ENCODE peak calls at places on chromosomes 4 and X, in four cellular contexts. C is cardiac muscle cell, N is GM13976, T is activated T-cell treated with anti-CD3 and anti-CD28 coated beads for 48 hours. G is an unnamed sample.

GRCh38 chrX:144334577-144334976 is 450.7 kb downstream of the UBE2NL start:
- DNase-seq in C (no peak), N (no peak), T (no peak), G (no peak)

GRCh38 chrX:131607796-131608369 is 64.0 kb downstream of the OR13H1 start:
- DNase-seq in C (no peak), N (no peak), T (no peak), G (no peak)

GRCh38 chr4:21768349-21769310 is 179.9 kb downstream of the KCNIP4 start:
- DNase-seq in C (peak; percentile 64), N (peak; percentile 5), T (no peak), G (peak; percentile 79)

GRCh38 chr4:134691915-134692314 is 490.3 kb upstream of the PABPC4L start:
- DNase-seq in C (no peak), N (no peak), T (no peak), G (peak; percentile 10)

GRCh38 chr4:54090804-54091623 is 8.9 kb upstream of the GSX2 start:
- DNase-seq in C (no peak), N (peak; percentile 64), T (no peak), G (no peak)

GRCh38 chr4:24853142-24853541 is 57.8 kb downstream of the SOD3 start:
- DNase-seq in C (no peak), N (no peak), T (no peak), G (peak; percentile 88)

GRCh38 chr4:5955201-5955821 is 62.4 kb upstream of the CRMP1 start:
- DNase-seq in C (no peak), N (no peak), T (no peak), G (no peak)

GRCh38 chr4:86498560-86499166 is 95.5 kb upstream of the PTPN13 start:
- DNase-seq in C (peak; percentile 74), N (peak; percentile 29), T (no peak), G (peak; percentile 68)

GRCh38 chr4:1880332-1880731 is 9.1 kb downstream of the NSD2 start:
- DNase-seq in C (no peak), N (no peak), T (no peak), G (no peak)

GRCh38 chr4:118845552-118846065 is 9.7 kb upstream of the SEC24D start:
- DNase-seq in C (no peak), N (no peak), T (no peak), G (no peak)

GRCh38 chrX:136797787-136798186 is 17.1 kb upstream of the ARHGEF6 start:
- DNase-seq in C (no peak), N (no peak), T (no peak), G (no peak)

GRCh38 chr4:1052231-1052671 is 40.8 kb downstream of the FGFRL1 start:
- DNase-seq in C (no peak), N (no peak), T (no peak), G (no peak)

GRCh38 chr4:8400641-8401325 is 39.7 kb downstream of the ACOX3 start:
- DNase-seq in C (no peak), N (no peak), T (no peak), G (no peak)

GRCh38 chr4:98151145-98151929 is 8.1 kb upstream of the STPG2 start:
- DNase-seq in C (no peak), N (no peak), T (no peak), G (no peak)

GRCh38 chrX:12872741-12873140 is 5.9 kb downstream of the TLR7 start:
- DNase-seq in C (no peak), N (no peak), T (no peak), G (no peak)

GRCh38 chr4:155072417-155072816 is 136.0 kb upstream of the NPY2R start:
- DNase-seq in C (no peak), N (no peak), T (no peak), G (no peak)

GRCh38 chrX:134470013-134470412 is 10.0 kb downstream of the HPRT1 start:
- DNase-seq in C (no peak), N (no peak), T (no peak), G (no peak)

GRCh38 chr4:184156169-184156568 is 61.5 kb downstream of the ENPP6 start:
- DNase-seq in C (no peak), N (no peak), T (no peak), G (no peak)

GRCh38 chr4:7960790-7961655 is 21.4 kb upstream of the AFAP1 start:
- DNase-seq in C (peak; percentile 42), N (peak; percentile 75), T (peak; percentile 71), G (peak; percentile 100)

GRCh38 chrX:74420194-74421035 is 878 bp upstream of the SLC16A2 start:
- DNase-seq in C (peak; percentile 60), N (no peak), T (no peak), G (peak; percentile 24)

GRCh38 chr4:140076307-140076706 is 77.7 kb downstream of the MAML3 start:
- DNase-seq in C (no peak), N (no peak), T (no peak), G (no peak)

GRCh38 chr4:47221721-47222120 is 190.4 kb downstream of the GABRB1 start:
- DNase-seq in C (no peak), N (no peak), T (no peak), G (no peak)

GRCh38 chr4:12555011-12555410 is 929.1 kb downstream of the RAB28 start:
- DNase-seq in C (no peak), N (no peak), T (no peak), G (peak; percentile 55)

GRCh38 chrX:23844502-23845138 is 61.6 kb downstream of the SAT1 start:
- DNase-seq in C (peak; percentile 15), N (no peak), T (no peak), G (no peak)

GRCh38 chrX:118717703-118718391 is 9.6 kb upstream of the IL13RA1 start:
- DNase-seq in C (no peak), N (no peak), T (no peak), G (no peak)

GRCh38 chr4:2723751-2724150 is 32.4 kb downstream of the TNIP2 start:
- DNase-seq in C (no peak), N (no peak), T (no peak), G (no peak)

GRCh38 chrX:133670394-133670793 is 255.1 kb upstream of the GPC4 start:
- DNase-seq in C (peak; percentile 60), N (peak; percentile 45), T (no peak), G (peak; percentile 28)

GRCh38 chr4:61200991-61201526 is 933 bp downstream of the ADGRL3 start:
- DNase-seq in C (peak; percentile 66), N (peak; percentile 17), T (no peak), G (no peak)

GRCh38 chr4:7928711-7929505 is 10.8 kb downstream of the AFAP1 start:
- DNase-seq in C (no peak), N (no peak), T (no peak), G (no peak)

GRCh38 chr4:8599657-8600056 is 7.1 kb downstream of the CPZ start:
- DNase-seq in C (no peak), N (no peak), T (no peak), G (peak; percentile 96)

GRCh38 chrX:48918303-48918643 is 551 bp downstream of the PIM2 start:
- DNase-seq in C (no peak), N (no peak), T (no peak), G (no peak)

GRCh38 chr4:6695660-6696581 is 2.2 kb downstream of the S100P start:
- DNase-seq in C (no peak), N (no peak), T (no peak), G (peak; percentile 85)

GRCh38 chrX:136055651-136056221 is 70.5 kb downstream of the SLC9A6 start:
- DNase-seq in C (no peak), N (no peak), T (no peak), G (no peak)

GRCh38 chr4:1767058-1767769 is 25.9 kb upstream of the FGFR3 start:
- DNase-seq in C (peak; percentile 50), N (peak; percentile 67), T (no peak), G (no peak)

GRCh38 chrX:13716455-13716854 is 18.0 kb downstream of the TRAPPC2 start:
- DNase-seq in C (peak; percentile 41), N (no peak), T (no peak), G (no peak)

GRCh38 chrX:107669885-107670628 is 41.7 kb downstream of the PRPS1 start:
- DNase-seq in C (peak; percentile 57), N (no peak), T (no peak), G (no peak)

GRCh38 chr4:150493846-150494245 is 88.1 kb upstream of the MAB21L2 start:
- DNase-seq in C (no peak), N (no peak), T (no peak), G (no peak)

GRCh38 chr4:128347175-128347868 is 59.7 kb upstream of the PGRMC2 start:
- DNase-seq in C (no peak), N (no peak), T (no peak), G (no peak)

GRCh38 chrX:121000589-121000988 is 15.0 kb upstream of the CT47A1 start:
- DNase-seq in C (no peak), N (peak; percentile 17), T (no peak), G (peak; percentile 36)

G was measured in H4.